ENCODE peak calls at places on chromosomes 13 and 19, in seven cellular contexts. N, P, E, Q, R, V and I are unnamed samples.

GRCh38 chr19:34733266-34733825 is 697 bp upstream of the ZNF181 start:
- DNase-seq in N (peak), P (peak), E (no peak), Q (no peak), R (no peak), V (peak), I (no peak)

GRCh38 chr19:12723643-12724426 is at the start of gene TNPO2:
- DNase-seq in N (peak), P (peak), E (no peak), Q (no peak), R (peak), V (peak), I (no peak)

GRCh38 chr13:70985371-70985770 is 877.1 kb upstream of the KLHL1 start:
- DNase-seq in N (no peak), P (no peak), E (no peak), Q (no peak), R (no peak), V (no peak), I (no peak)

GRCh38 chr13:102678339-102679122 is 16.3 kb downstream of the METTL21C start:
- DNase-seq in N (no peak), P (no peak), E (no peak), Q (no peak), R (no peak), V (no peak), I (no peak)

GRCh38 chr19:3983936-3984583 is 1.2 kb downstream of the EEF2 start:
- DNase-seq in N (no peak), P (peak), E (no peak), Q (peak), R (no peak), V (no peak), I (no peak)

GRCh38 chr13:112891477-112892401 is 77.3 kb upstream of the MCF2L start:
- DNase-seq in N (no peak), P (no peak), E (no peak), Q (no peak), R (no peak), V (no peak), I (no peak)

GRCh38 chr19:30556230-30556711 is 184.1 kb downstream of the ZNF536 start:
- DNase-seq in N (no peak), P (no peak), E (no peak), Q (no peak), R (no peak), V (peak), I (no peak)

GRCh38 chr19:35714601-35715354 is 3.0 kb upstream of the KMT2B start:
- DNase-seq in N (no peak), P (no peak), E (no peak), Q (no peak), R (no peak), V (no peak), I (no peak)

GRCh38 chr19:47512183-47512947 is 2.5 kb downstream of the NAPA start:
- DNase-seq in N (no peak), P (no peak), E (no peak), Q (no peak), R (no peak), V (no peak), I (no peak)

GRCh38 chr13:90448466-90449037 is 898.9 kb upstream of the MIR17HG start:
- DNase-seq in N (no peak), P (no peak), E (no peak), Q (no peak), R (no peak), V (no peak), I (no peak)

GRCh38 chr19:3547767-3548282 is 8.9 kb downstream of the TEKTIP1 start:
- DNase-seq in N (no peak), P (no peak), E (no peak), Q (no peak), R (no peak), V (no peak), I (no peak)